ENCODE peak calls at places on chromosomes 3 and 15, in seven cellular contexts. F is lower leg skin, G is HepG2, A is A549, Y is spleen, T is esophagus muscularis mucosa, V is stomach. L is an unnamed sample.

GRCh38 chr3:9222956-9223639 is 26.3 kb downstream of the SRGAP3 start:
- DNase-seq in A (no peak), Y (no peak), T (no peak), G (no peak), V (no peak), F (no peak), L (no peak)

GRCh38 chr3:65907232-65908130 is 131.2 kb downstream of the MAGI1 start:
- DNase-seq in G (no peak), F (no peak), T (no peak), V (no peak), A (no peak), Y (no peak), L (no peak)

GRCh38 chr15:79283252-79284048 is 928 bp downstream of the ANKRD34C start:
- DNase-seq in A (peak), V (no peak), Y (no peak), F (no peak), G (no peak), T (no peak), L (peak)

GRCh38 chr15:66734961-66735908 is 33.2 kb downstream of the SMAD6 start:
- DNase-seq in G (no peak), F (no peak), A (no peak), V (no peak), T (no peak), Y (no peak), L (no peak)

GRCh38 chr15:56552668-56553067 is 87.7 kb upstream of the MNS1 start:
- DNase-seq in F (no peak), A (no peak), V (no peak), G (no peak), Y (no peak), T (no peak), L (no peak)

GRCh38 chr15:73822998-73823397 is 50.4 kb upstream of the TBC1D21 start:
- DNase-seq in Y (no peak), T (no peak), G (no peak), A (no peak), V (no peak), F (no peak), L (no peak)

GRCh38 chr3:58308728-58309127 is 2.4 kb downstream of the HTD2 start:
- DNase-seq in T (no peak), V (no peak), G (no peak), Y (no peak), F (no peak), A (no peak), L (peak)

GRCh38 chr15:66842710-66843441 is 140.8 kb downstream of the SMAD6 start:
- DNase-seq in F (peak), Y (peak), G (peak), A (peak), V (peak), T (no peak), L (peak)

GRCh38 chr15:88664151-88664778 is 25.4 kb downstream of the ISG20 start:
- DNase-seq in G (no peak), V (peak), A (no peak), F (peak), T (peak), Y (no peak), L (peak)

GRCh38 chr3:112635674-112636073 is 5.3 kb downstream of the CCDC80 start:
- DNase-seq in A (no peak), T (no peak), F (no peak), V (no peak), Y (no peak), G (no peak), L (no peak)

GRCh38 chr3:63877737-63878393 is 14.2 kb downstream of the ATXN7 start:
- DNase-seq in Y (no peak), F (no peak), G (no peak), V (no peak), T (no peak), A (no peak), L (no peak)

GRCh38 chr3:151875759-151876158 is 2.3 kb downstream of the SUCNR1 start:
- DNase-seq in G (no peak), T (no peak), A (peak), Y (no peak), V (no peak), F (no peak), L (peak)

GRCh38 chr3:182212479-182213076 is 500.9 kb downstream of the SOX2 start:
- DNase-seq in F (no peak), V (peak), G (peak), A (peak), Y (no peak), T (no peak), L (no peak)

GRCh38 chr15:94331731-94332130 is 100.4 kb downstream of the MCTP2 start:
- DNase-seq in G (no peak), T (no peak), F (no peak), V (no peak), Y (no peak), A (no peak), L (no peak)

GRCh38 chr15:51403072-51403878 is 61.8 kb downstream of the GLDN start:
- DNase-seq in V (no peak), G (peak), F (no peak), T (peak), A (peak), Y (no peak), L (peak)

GRCh38 chr3:14431928-14432834 is 29.8 kb downstream of the SLC6A6 start:
- DNase-seq in F (peak), V (peak), A (peak), Y (peak), G (peak), T (peak), L (peak)

GRCh38 chr3:147049901-147050300 is 356.4 kb downstream of the ZIC4 start:
- DNase-seq in T (no peak), F (no peak), A (no peak), Y (no peak), V (no peak), G (no peak), L (no peak)

GRCh38 chr3:174439621-174440349 is 419.3 kb upstream of the NAALADL2 start:
- DNase-seq in V (peak), G (peak), T (no peak), F (no peak), Y (no peak), A (peak), L (peak)

GRCh38 chr15:67685008-67685599 is 140.2 kb upstream of the SKOR1 start:
- DNase-seq in V (no peak), Y (no peak), A (peak), T (no peak), F (no peak), G (peak), L (peak)

GRCh38 chr3:83843716-83844115 is 1115.1 kb upstream of the CADM2 start:
- DNase-seq in A (no peak), T (no peak), V (no peak), F (no peak), Y (no peak), G (no peak), L (no peak)

GRCh38 chr3:123285479-123285878 is 83.7 kb downstream of the SEC22A start:
- DNase-seq in Y (no peak), T (no peak), G (no peak), V (no peak), A (no peak), F (peak), L (no peak)

GRCh38 chr3:4021162-4021561 is 221.9 kb downstream of the LRRN1 start:
- DNase-seq in A (no peak), G (no peak), T (no peak), V (no peak), F (no peak), Y (no peak), L (peak)

GRCh38 chr3:126912027-126912422 is 70.9 kb upstream of the PLXNA1 start:
- DNase-seq in V (no peak), T (no peak), Y (no peak), A (no peak), F (no peak), G (no peak), L (no peak)

GRCh38 chr15:86772369-86773059 is 692.8 kb downstream of the AGBL1 start:
- DNase-seq in F (no peak), V (no peak), A (no peak), Y (no peak), G (no peak), T (no peak), L (no peak)

GRCh38 chr3:11556851-11557644 is 86.7 kb downstream of the VGLL4 start:
- DNase-seq in A (no peak), G (no peak), V (no peak), F (no peak), T (no peak), Y (no peak), L (no peak)

GRCh38 chr3:43773273-43774104 is 82.8 kb downstream of the ABHD5 start:
- DNase-seq in G (peak), Y (peak), A (peak), F (peak), T (no peak), V (peak), L (peak)

GRCh38 chr15:49035825-49036224 is 10.4 kb downstream of the SECISBP2L start:
- DNase-seq in F (no peak), V (no peak), T (no peak), G (peak), A (no peak), Y (no peak), L (no peak)

GRCh38 chr15:95902606-95903005 is 427.9 kb upstream of the NR2F2 start:
- DNase-seq in G (no peak), T (no peak), Y (no peak), F (no peak), A (no peak), V (no peak), L (no peak)

GRCh38 chr3:81650187-81650586 is 111.3 kb downstream of the GBE1 start:
- DNase-seq in T (no peak), V (no peak), G (no peak), A (no peak), F (no peak), Y (no peak), L (no peak)

GRCh38 chr3:179503640-179504039 is 52.4 kb upstream of the GNB4 start:
- DNase-seq in G (no peak), T (peak), V (no peak), A (no peak), F (no peak), Y (no peak), L (no peak)

GRCh38 chr3:13015286-13016082 is 57.7 kb downstream of the IQSEC1 start:
- DNase-seq in Y (peak), V (peak), F (no peak), T (no peak), A (no peak), G (no peak), L (peak)

GRCh38 chr3:20104167-20104661 is 64.0 kb downstream of the KAT2B start:
- DNase-seq in T (no peak), Y (no peak), A (no peak), F (no peak), G (no peak), V (no peak), L (peak)

GRCh38 chr3:178802993-178803693 is 266.9 kb downstream of the KCNMB2 start:
- DNase-seq in F (no peak), A (no peak), Y (no peak), G (no peak), V (no peak), T (peak), L (no peak)

GRCh38 chr3:65472501-65472900 is 566.2 kb downstream of the MAGI1 start:
- DNase-seq in Y (no peak), T (no peak), V (no peak), A (no peak), G (no peak), F (no peak), L (no peak)

GRCh38 chr3:158569717-158570244 is 1.2 kb upstream of the MLF1 start:
- DNase-seq in A (no peak), G (no peak), V (no peak), T (no peak), F (no peak), Y (peak), L (peak)

GRCh38 chr3:128078875-128079274 is 26.6 kb downstream of the SEC61A1 start:
- DNase-seq in Y (no peak), T (no peak), V (no peak), F (no peak), G (no peak), A (no peak), L (no peak)

GRCh38 chr15:41024141-41024540 is 70.9 kb downstream of the CHAC1 start:
- DNase-seq in T (no peak), V (no peak), Y (no peak), G (no peak), A (no peak), F (no peak), L (no peak)

GRCh38 chr3:29314727-29315088 is 33.8 kb downstream of the RBMS3 start:
- DNase-seq in F (no peak), G (no peak), Y (no peak), T (no peak), A (no peak), V (no peak), L (no peak)

GRCh38 chr3:168250415-168250861 is 154.7 kb upstream of the GOLIM4 start:
- DNase-seq in T (no peak), G (no peak), F (no peak), A (no peak), Y (no peak), V (no peak), L (no peak)

GRCh38 chr3:20250786-20251185 is 64.8 kb upstream of the SGO1 start:
- DNase-seq in T (no peak), Y (no peak), V (no peak), G (no peak), F (no peak), A (no peak), L (no peak)

GRCh38 chr3:49104427-49105291 is at the start of gene QARS1:
- DNase-seq in V (peak), Y (peak), T (peak), F (peak), G (peak), A (peak), L (peak)
- TF ChIP-seq POLR2A in V (no peak), Y (no peak), T (no peak), F (no peak), G (peak), A (peak), L (peak)

DNA sequence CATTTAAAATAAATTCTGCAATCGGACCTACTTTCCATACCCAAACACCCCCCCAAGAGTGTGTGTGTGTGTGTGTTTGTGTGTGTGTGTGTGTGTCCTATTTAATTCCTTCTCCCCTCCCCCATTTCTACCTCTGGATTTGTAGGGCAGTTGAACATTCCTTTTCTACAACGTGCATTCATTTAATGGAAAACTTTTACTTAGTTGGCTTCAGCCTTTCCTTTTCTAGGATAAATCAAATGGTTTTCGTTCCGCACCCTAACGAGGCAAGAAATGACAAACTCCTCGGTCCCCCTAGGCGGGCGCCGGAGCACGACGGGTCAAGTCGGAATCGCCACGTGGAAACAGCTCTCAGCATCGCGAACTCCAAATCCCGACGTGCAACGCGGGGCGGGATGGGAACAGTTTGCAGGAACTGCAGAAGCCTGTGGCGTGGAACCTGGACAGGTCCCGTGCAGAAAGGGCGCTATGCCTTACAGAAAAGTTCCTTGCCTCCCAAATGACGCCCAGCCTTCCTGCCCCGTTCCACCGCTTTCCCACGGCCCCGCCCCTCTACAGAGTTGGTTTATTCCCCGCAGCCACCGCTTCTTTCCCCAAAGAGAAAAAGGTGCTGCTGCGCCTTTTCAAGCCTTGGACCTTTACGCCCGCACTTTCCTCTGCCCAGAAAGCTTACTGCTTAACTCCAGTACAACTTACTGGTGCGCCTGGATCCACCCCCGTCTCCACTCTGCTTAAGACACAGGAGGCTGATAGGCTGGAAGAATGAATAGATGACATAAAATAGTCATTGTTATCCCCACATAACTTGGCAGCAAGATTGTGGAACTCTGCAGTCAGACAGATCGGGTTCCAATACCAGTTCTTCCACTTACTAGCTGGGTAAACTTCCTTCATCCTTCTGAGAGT is 1.1 kb upstream of the EIF2B5 start:
- DNase-seq in Y (peak), F (peak), A (peak), T (peak), G (peak), V (peak), L (peak)
- TF ChIP-seq POLR2A in Y (no peak), F (no peak), A (peak), T (no peak), G (peak), V (no peak), L (no peak)

GRCh38 chr3:194150252-194150934 is 14.4 kb downstream of the HES1 start:
- DNase-seq in A (no peak), F (no peak), G (no peak), V (no peak), T (no peak), Y (no peak), L (peak)
- TF ChIP-seq POLR2A in A (no peak), F (no peak), G (no peak), V (no peak), T (no peak), Y (no peak), L (no peak)

DNA sequence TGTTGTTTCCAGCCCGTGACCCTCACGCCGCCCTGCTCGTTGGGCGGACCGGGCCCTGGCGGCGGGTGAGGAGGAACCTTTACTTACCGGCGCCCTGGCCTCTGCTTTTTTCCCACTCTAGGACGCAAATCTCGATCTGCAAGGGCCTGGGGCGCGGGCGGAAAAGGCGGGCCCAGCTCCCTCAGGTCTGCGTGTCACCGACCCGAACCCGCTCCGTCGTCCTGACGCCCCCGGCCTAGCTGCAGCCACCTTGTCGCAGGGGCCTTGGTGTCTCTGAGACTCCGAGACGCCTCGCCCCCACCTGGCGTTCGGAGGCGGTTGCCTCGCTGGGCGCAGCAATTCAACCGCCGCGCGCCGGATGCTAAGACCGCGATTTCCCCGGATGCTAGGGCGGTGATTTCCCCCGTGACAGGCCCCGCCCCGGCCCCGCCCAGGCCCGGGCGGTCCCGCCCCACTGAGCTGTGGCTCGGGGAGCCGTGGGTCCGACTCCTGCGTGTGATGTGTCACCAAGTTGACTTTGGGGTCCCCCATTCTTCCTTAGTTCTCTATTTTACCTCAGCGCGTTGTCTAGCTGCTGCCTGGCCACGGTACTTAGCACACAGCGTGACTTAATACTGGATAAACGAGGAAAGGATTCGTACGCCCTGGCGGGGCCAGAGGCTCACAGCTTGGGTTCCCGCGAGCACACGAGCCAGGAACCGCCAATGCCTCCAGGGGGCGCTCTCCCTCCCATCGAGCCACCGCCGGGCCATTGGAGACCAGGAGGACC is at the start of gene RPL39L:
- DNase-seq in V (peak), T (peak), F (peak), G (no peak), Y (peak), A (peak), L (peak)
- TF ChIP-seq POLR2A in V (no peak), T (no peak), F (no peak), G (no peak), Y (no peak), A (peak), L (no peak)

DNA sequence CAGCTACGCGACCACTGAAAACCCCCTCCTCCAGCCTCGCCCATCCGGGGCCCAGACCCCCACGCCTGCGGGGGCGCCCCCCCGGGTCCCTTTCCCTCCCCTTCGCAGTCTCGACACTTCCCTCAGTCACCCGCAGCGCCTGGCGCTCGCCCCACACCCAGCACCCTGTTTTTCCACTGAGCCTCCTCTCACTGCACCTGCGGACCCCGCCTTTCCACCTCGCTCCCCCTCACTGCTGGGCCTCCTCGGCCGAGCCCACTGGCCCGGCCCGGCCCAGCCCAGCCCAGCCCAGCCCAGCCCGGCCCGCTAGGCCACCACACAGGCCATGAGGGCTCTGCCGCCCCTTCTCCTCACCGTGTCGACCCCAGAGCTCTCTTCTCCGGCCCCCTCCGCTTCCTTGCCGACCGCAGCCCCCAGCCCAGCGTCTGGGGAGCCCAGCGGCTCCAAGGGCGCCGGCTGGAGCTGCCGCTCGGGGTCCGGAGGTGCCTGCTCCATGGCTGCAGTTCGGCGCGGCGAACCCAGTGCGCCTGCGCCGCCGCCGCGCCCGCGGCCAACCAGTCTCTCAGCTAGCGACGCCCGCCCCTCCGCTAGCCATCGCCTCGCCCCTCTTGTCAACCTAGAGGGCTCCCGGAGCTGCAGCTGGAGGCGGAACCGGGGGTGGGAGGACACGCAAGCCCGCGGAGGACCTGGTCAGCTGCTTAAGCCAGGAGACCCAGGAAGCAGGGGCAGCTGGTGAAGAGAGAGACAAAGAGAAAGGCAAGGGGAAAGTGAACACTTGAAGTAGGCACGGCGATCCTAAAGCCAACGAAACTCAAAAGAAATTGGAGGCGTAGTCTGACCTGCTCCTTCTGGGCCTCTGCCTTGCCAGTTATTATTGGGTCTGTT is at the start of gene SNX4:
- DNase-seq in V (peak), Y (peak), G (peak), T (peak), F (peak), A (peak), L (peak)
- TF ChIP-seq POLR2A in V (no peak), Y (no peak), G (peak), T (no peak), F (no peak), A (peak), L (peak)

DNA sequence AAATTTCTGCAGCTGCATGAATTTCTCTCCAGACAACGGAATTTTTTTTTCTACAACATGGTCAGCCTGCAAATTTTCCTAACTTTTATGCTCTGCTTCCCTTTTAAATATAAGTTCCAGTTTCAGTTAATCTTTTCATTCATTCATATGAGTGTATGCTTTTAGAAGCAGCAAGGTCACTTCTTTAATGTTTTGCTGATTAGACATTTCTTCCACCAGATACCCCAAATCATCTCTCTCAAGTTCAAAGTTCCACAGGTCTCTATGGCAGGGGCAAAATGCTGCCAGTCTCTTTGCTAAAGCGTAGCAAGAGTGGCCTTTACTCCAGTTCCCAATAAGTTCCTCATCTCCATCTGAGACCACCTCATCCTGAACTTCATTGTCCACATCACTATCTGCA is 205.6 kb upstream of the GRM7 start:
- DNase-seq in Y (no peak), T (no peak), A (no peak), F (no peak), G (no peak), V (no peak), L (no peak)
- TF ChIP-seq POLR2A in Y (no peak), T (no peak), A (no peak), F (no peak), G (no peak), V (no peak), L (no peak)

L was measured in erythroblast.